ENCODE peak calls at places on chromosomes 12 and 14, in nine cellular contexts. D is SK-N-MC; B is NCI-H1694; J is ascending aorta; I is activated T-cell treated with anti-CD3 and anti-CD28 coated beads, Interleukin-2, amount 50 U/mL, for 1 hour; O is 8988T; S is T-helper 1 cell; N is stimulated activated CD4-positive, alpha-beta T cell treated with anti-CD3 and anti-CD28 coated beads, Interleukin-1b, Interleukin-23, amount 100 ng/mL, for 48 hours; R is NCI-H524. A is an unnamed sample.

GRCh38 chr14:65100905-65101541 is 1.3 kb downstream of the MAX start:
- DNase-seq in N (no peak), D (no peak), S (no peak), R (no peak), I (no peak), J (no peak), B (no peak), O (no peak), A (no peak)

GRCh38 chr14:100604709-100605108 is 17.5 kb upstream of the BEGAIN start:
- DNase-seq in B (peak), I (peak), N (no peak), R (peak), O (no peak), D (no peak), J (no peak), S (no peak), A (no peak)

GRCh38 chr12:39792938-39793337 is 173.3 kb upstream of the ABCD2 start:
- DNase-seq in J (no peak), O (no peak), S (no peak), I (no peak), B (no peak), N (no peak), R (no peak), D (no peak), A (no peak)

GRCh38 chr12:30746190-30746589 is 8.6 kb downstream of the CAPRIN2 start:
- DNase-seq in J (no peak), B (no peak), S (no peak), D (no peak), O (no peak), I (no peak), N (no peak), R (no peak), A (no peak)

GRCh38 chr12:2183556-2184541 is 131.1 kb downstream of the CACNA1C start:
- DNase-seq in S (no peak), J (no peak), D (peak), B (no peak), I (no peak), O (no peak), R (no peak), N (no peak), A (no peak)

GRCh38 chr12:114661245-114661644 is 22.7 kb downstream of the TBX3 start:
- DNase-seq in R (no peak), J (no peak), I (no peak), S (no peak), O (no peak), B (no peak), D (no peak), N (no peak), A (no peak)

GRCh38 chr12:80763874-80764273 is 47.2 kb downstream of the MYF5 start:
- DNase-seq in S (no peak), J (no peak), D (no peak), B (peak), O (no peak), N (no peak), R (peak), I (no peak), A (peak)

GRCh38 chr14:61561657-61562276 is 133.5 kb upstream of the HIF1A start:
- DNase-seq in D (no peak), B (no peak), O (no peak), J (peak), I (no peak), R (no peak), S (no peak), N (no peak), A (peak)

GRCh38 chr12:54723653-54724256 is 75.6 kb upstream of the DCD start:
- DNase-seq in D (no peak), N (peak), R (peak), J (no peak), O (no peak), S (no peak), B (no peak), I (no peak), A (peak)

GRCh38 chr12:121958521-121959240 is 40.3 kb downstream of the CFAP251 start:
- DNase-seq in J (no peak), R (no peak), D (no peak), O (no peak), I (no peak), B (no peak), S (no peak), N (no peak), A (no peak)

GRCh38 chr12:51828951-51829581 is 19.5 kb downstream of the FIGNL2 start:
- DNase-seq in R (no peak), I (no peak), B (no peak), D (no peak), N (no peak), J (no peak), S (no peak), O (no peak), A (no peak)